ENCODE peak calls at places on chromosomes 13 and 19, in eight cellular contexts. Y is breast epithelium, C is stomach, M is GM23338, T is HL-60, N is SK-N-SH, S is Panc1, O is suprapubic skin. E is an unnamed sample.

GRCh38 chr13:45119469-45119989 is 781 bp upstream of the GTF2F2 start:
- DNase-seq in T (peak; percentile 56), Y (no peak), S (no peak), C (no peak), M (no peak), N (peak; percentile 37), O (no peak), E (no peak)

GRCh38 chr13:24502567-24503375 is 9.8 kb downstream of the PARP4 start:
- DNase-seq in S (no peak), O (peak; percentile 64), C (peak; percentile 44), M (no peak), Y (no peak), N (no peak), T (no peak), E (no peak)

GRCh38 chr13:95100525-95101121 is 200.6 kb downstream of the ABCC4 start:
- DNase-seq in N (no peak), Y (no peak), T (no peak), C (no peak), O (no peak), M (no peak), S (peak; percentile 81), E (no peak)

GRCh38 chr19:1169921-1170885 is 3.9 kb downstream of the SBNO2 start:
- DNase-seq in T (no peak), C (peak; percentile 56), O (peak; percentile 74), S (no peak), M (no peak), N (peak; percentile 87), Y (no peak), E (peak; percentile 95)

GRCh38 chr19:13037161-13037560 is 41.9 kb downstream of the NFIX start:
- DNase-seq in S (no peak), Y (no peak), N (no peak), O (no peak), C (no peak), M (no peak), T (no peak), E (no peak)

GRCh38 chr19:19662866-19663291 is 597 bp downstream of the ATP13A1 start:
- DNase-seq in N (no peak), Y (no peak), O (no peak), C (no peak), M (no peak), S (no peak), T (peak; percentile 58), E (peak; percentile 73)

GRCh38 chr13:32262165-32262564 is 53.0 kb downstream of the ZAR1L start:
- DNase-seq in N (no peak), O (no peak), C (no peak), S (no peak), M (no peak), Y (no peak), T (no peak), E (no peak)

GRCh38 chr13:27132538-27132937 is 39.1 kb downstream of the USP12 start:
- DNase-seq in M (no peak), Y (no peak), O (no peak), C (no peak), T (no peak), N (no peak), S (no peak), E (no peak)

GRCh38 chr13:86559915-86560314 is 760.7 kb upstream of the SLITRK6 start:
- DNase-seq in S (no peak), M (no peak), C (no peak), N (no peak), T (no peak), Y (no peak), O (no peak), E (no peak)

GRCh38 chr19:31148671-31149070 is 200.6 kb downstream of the TSHZ3 start:
- DNase-seq in O (no peak), C (no peak), N (no peak), M (no peak), Y (no peak), T (no peak), S (no peak), E (no peak)

GRCh38 chr19:6729573-6730152 is 7.7 kb downstream of the GPR108 start:
- DNase-seq in Y (no peak), S (no peak), T (no peak), O (no peak), N (peak; percentile 15), C (no peak), M (no peak), E (no peak)

GRCh38 chr19:1630811-1631210 is 21.6 kb downstream of the TCF3 start:
- DNase-seq in S (no peak), M (no peak), O (no peak), N (no peak), C (no peak), Y (no peak), T (no peak), E (no peak)

GRCh38 chr19:4705413-4706131 is 18.1 kb downstream of the DPP9 start:
- DNase-seq in T (no peak), S (no peak), M (no peak), Y (no peak), N (no peak), C (no peak), O (no peak), E (no peak)

GRCh38 chr19:10061717-10062310 is 24.3 kb upstream of the SHFL start:
- DNase-seq in S (no peak), T (no peak), M (peak; percentile 69), O (no peak), N (no peak), Y (no peak), C (no peak), E (no peak)

GRCh38 chr19:38206006-38206745 is 17.8 kb downstream of the DPF1 start:
- DNase-seq in Y (no peak), M (no peak), O (no peak), C (no peak), T (no peak), N (no peak), S (no peak), E (no peak)

GRCh38 chr13:80217614-80218456 is 123.1 kb downstream of the SPRY2 start:
- DNase-seq in Y (no peak), O (no peak), T (no peak), S (no peak), C (no peak), M (peak; percentile 44), N (no peak), E (no peak)

GRCh38 chr19:6288737-6289136 is 9.0 kb upstream of the MLLT1 start:
- DNase-seq in M (no peak), N (no peak), S (no peak), T (no peak), C (no peak), Y (no peak), O (no peak), E (no peak)

GRCh38 chr19:16232127-16232526 is 34.4 kb downstream of the AP1M1 start:
- DNase-seq in N (no peak), Y (no peak), C (no peak), O (no peak), M (no peak), T (no peak), S (no peak), E (no peak)

GRCh38 chr19:10915511-10916091 is 12.8 kb downstream of the YIPF2 start:
- DNase-seq in S (no peak), M (no peak), Y (no peak), T (no peak), N (peak; percentile 68), C (peak; percentile 38), O (no peak), E (no peak)

GRCh38 chr19:8815780-8816179 is 16.3 kb downstream of the ZNF558 start:
- DNase-seq in S (no peak), N (no peak), C (no peak), Y (no peak), M (no peak), O (no peak), T (no peak), E (no peak)

GRCh38 chr19:48842744-48843162 is 6.5 kb upstream of the HSD17B14 start:
- DNase-seq in N (peak; percentile 80), C (no peak), Y (no peak), S (no peak), O (no peak), M (peak; percentile 93), T (peak; percentile 33), E (no peak)

GRCh38 chr19:15177269-15178116 is 23.3 kb downstream of the NOTCH3 start:
- DNase-seq in C (peak; percentile 88), N (peak; percentile 95), S (no peak), Y (peak; percentile 78), T (peak; percentile 78), O (no peak), M (peak; percentile 92), E (peak; percentile 86)
- TF ChIP-seq POLR2AphosphoS5 in C (no peak), N (no peak), S (no peak), Y (no peak), T (no peak), O (no peak), M (no peak), E (no peak)

DNA sequence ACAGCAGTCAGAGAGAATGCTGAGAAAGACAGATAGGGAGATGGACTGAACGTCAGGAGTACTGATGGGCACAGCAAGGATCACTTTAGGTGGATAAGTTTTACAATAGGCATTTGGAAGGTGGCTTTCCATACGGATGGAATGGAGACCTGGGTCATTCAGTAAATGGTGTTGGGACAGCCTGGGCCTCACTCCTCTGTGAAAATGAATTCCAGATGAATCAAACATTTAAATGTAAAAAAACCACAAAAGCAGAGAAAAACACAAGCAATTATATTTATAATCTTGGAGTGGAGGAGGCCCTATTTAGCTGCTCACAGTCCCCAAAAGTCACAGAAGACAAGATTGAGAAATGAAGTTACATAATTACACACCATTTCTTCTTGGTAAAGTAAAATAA is 4.7 kb downstream of the IL17D start:
- DNase-seq in M (no peak), O (no peak), S (no peak), T (no peak), Y (no peak), N (no peak), C (no peak), E (no peak)
- H3K27ac ChIP-seq in M (no peak overlapping the region), O (peak overlapping the region; percentile 22), S (no peak overlapping the region), T (no peak overlapping the region), Y (no peak overlapping the region), N (peak overlapping the region; percentile 80), C (no peak overlapping the region), E (peak overlapping the region; percentile 19)

GRCh38 chr19:41371541-41371940 is 4.8 kb upstream of the TMEM91 start:
- DNase-seq in S (no peak), M (no peak), O (no peak), C (no peak), T (no peak), Y (no peak), N (no peak), E (no peak)

GRCh38 chr19:41377977-41378707 is 1.8 kb downstream of the TMEM91 start:
- DNase-seq in T (no peak), C (no peak), N (peak; percentile 71), M (peak; percentile 90), S (no peak), O (no peak), Y (no peak), E (no peak)

GRCh38 chr19:41376241-41376997 is at the start of gene TMEM91:
- DNase-seq in S (no peak), Y (no peak), O (peak; percentile 76), M (peak; percentile 82), C (peak; percentile 34), T (no peak), N (peak; percentile 75), E (peak; percentile 76)

GRCh38 chr19:41373993-41374392 is 2.3 kb upstream of the TMEM91 start:
- DNase-seq in T (no peak), N (peak; percentile 94), Y (peak; percentile 89), C (peak; percentile 88), S (no peak), M (no peak), O (peak; percentile 82), E (peak; percentile 97)

GRCh38 chr19:41376998-41377365 is 649 bp downstream of the TMEM91 start:
- DNase-seq in T (no peak), O (no peak), S (no peak), Y (no peak), N (no peak), C (no peak), M (no peak), E (no peak)
- H3K4me3 ChIP-seq in T (no peak overlapping the region), O (peak overlapping the region; percentile 58), S (peak overlapping the region; percentile 47), Y (peak overlapping the region; percentile 65), N (no peak overlapping the region), C (peak overlapping the region; percentile 61), M (peak overlapping the region; percentile 86), E (peak overlapping the region; percentile 51)

GRCh38 chr13:106888148-106888547 is 320.2 kb upstream of the ARGLU1 start:
- DNase-seq in O (no peak), T (no peak), C (no peak), N (no peak), Y (no peak), M (no peak), S (no peak), E (no peak)
- TF ChIP-seq POLR2AphosphoS5 in O (no peak), T (no peak), C (no peak), N (no peak), Y (no peak), M (no peak), S (no peak), E (no peak)